ENCODE peak calls at places on chromosomes 7 and 10, in five cellular contexts. Y is GM03348, S is hippocampal formation, Z is kidney tubule cell, W is cardiac muscle cell. C is an unnamed sample.

GRCh38 chr10:15084502-15084922 is 4.1 kb downstream of the ACBD7 start:
- DNase-seq in Y (peak; percentile 85), S (peak; percentile 11), Z (peak; percentile 98), W (peak; percentile 14), C (no peak)

GRCh38 chr7:85160223-85160622 is 26.6 kb downstream of the SEMA3D start:
- DNase-seq in Y (peak; percentile 5), S (no peak), Z (no peak), W (no peak), C (no peak)

GRCh38 chr10:30857803-30858202 is 173.9 kb downstream of the ZNF438 start:
- DNase-seq in Y (peak; percentile 81), S (no peak), Z (no peak), W (no peak), C (no peak)

GRCh38 chr7:51589111-51589510 is 272.5 kb upstream of the COBL start:
- DNase-seq in Y (no peak), S (no peak), Z (no peak), W (no peak), C (no peak)

GRCh38 chr7:77923419-77923818 is 124.8 kb downstream of the PHTF2 start:
- DNase-seq in Y (no peak), S (no peak), Z (peak; percentile 41), W (peak; percentile 43), C (no peak)

GRCh38 chr10:24353319-24353718 is 144.4 kb downstream of the KIAA1217 start:
- DNase-seq in Y (no peak), S (no peak), Z (no peak), W (no peak), C (no peak)

GRCh38 chr10:90138844-90139243 is 437.5 kb downstream of the KIF20B start:
- DNase-seq in Y (no peak), S (no peak), Z (peak; percentile 20), W (peak; percentile 6), C (no peak)

GRCh38 chr7:54037873-54038272 is 504.3 kb upstream of the VSTM2A start:
- DNase-seq in Y (no peak), S (no peak), Z (no peak), W (no peak), C (no peak)

GRCh38 chr10:118957141-118957825 is 72.2 kb upstream of the NANOS1 start:
- DNase-seq in Y (no peak), S (no peak), Z (no peak), W (no peak), C (no peak)

C was measured in GDM1.